ENCODE peak calls at places on chromosomes 1 and 21, in nine cellular contexts. Z is cardiac muscle cell, M is astrocyte of the cerebellum, T is adrenal gland, H is HFF-Myc, W is Calu3, F is GM20000, Y is thyroid gland, L is AG04449. C is an unnamed sample.

GRCh38 chr1:3668585-3669300 is 16.4 kb downstream of the TP73 start:
- DNase-seq in Y (peak; percentile 96), T (peak; percentile 93), W (peak; percentile 91), L (no peak), Z (peak; percentile 26), H (no peak), M (no peak), F (no peak), C (no peak)

GRCh38 chr1:154712166-154712838 is 104.3 kb upstream of the ADAR start:
- DNase-seq in M (no peak), Z (no peak), L (no peak), W (no peak), T (no peak), F (no peak), Y (no peak), H (no peak), C (no peak)

GRCh38 chr1:109191377-109191776 is 22.3 kb upstream of the SARS1 start:
- DNase-seq in L (no peak), Y (no peak), Z (no peak), M (no peak), T (no peak), F (no peak), W (peak; percentile 24), H (no peak), C (no peak)

GRCh38 chr1:119779869-119780356 is 11.2 kb upstream of the HMGCS2 start:
- DNase-seq in T (no peak), L (no peak), H (no peak), F (no peak), Z (peak; percentile 71), W (no peak), Y (peak; percentile 84), M (no peak), C (no peak)

GRCh38 chr21:36698160-36699025 is 522 bp upstream of the SIM2 start:
- DNase-seq in F (peak; percentile 45), T (no peak), Z (no peak), H (no peak), Y (no peak), M (no peak), L (no peak), W (peak; percentile 71), C (no peak)

GRCh38 chr1:230176871-230177411 is 109.9 kb downstream of the GALNT2 start:
- DNase-seq in L (no peak), M (no peak), Z (peak; percentile 88), Y (peak; percentile 25), T (peak; percentile 87), F (no peak), W (no peak), H (no peak), C (peak; percentile 58)

GRCh38 chr1:11692899-11693590 is 1.5 kb downstream of the DRAXIN start:
- DNase-seq in L (no peak), Z (peak; percentile 72), M (peak; percentile 77), H (peak; percentile 52), T (peak; percentile 79), W (peak; percentile 56), Y (no peak), F (no peak), C (peak; percentile 39)

GRCh38 chr1:240314845-240315746 is 223.4 kb downstream of the FMN2 start:
- DNase-seq in F (no peak), L (no peak), W (no peak), Z (no peak), Y (no peak), M (no peak), H (peak; percentile 22), T (no peak), C (no peak)

GRCh38 chr1:214452152-214452806 is 99.1 kb downstream of the PTPN14 start:
- DNase-seq in W (no peak), F (no peak), H (no peak), Y (no peak), L (no peak), T (no peak), Z (no peak), M (no peak), C (no peak)

GRCh38 chr21:38077504-38077903 is 161.2 kb upstream of the KCNJ6 start:
- DNase-seq in F (no peak), Z (no peak), Y (no peak), M (no peak), H (no peak), L (no peak), T (no peak), W (no peak), C (no peak)

GRCh38 chr1:206575165-206575893 is 36.9 kb downstream of the EIF2D start:
- DNase-seq in F (peak; percentile 40), M (peak; percentile 23), L (peak; percentile 29), W (no peak), T (peak; percentile 77), Y (peak; percentile 37), H (peak; percentile 80), Z (peak; percentile 98), C (peak; percentile 75)

GRCh38 chr21:33300701-33301631 is 23.8 kb upstream of the IFNAR1 start:
- DNase-seq in L (no peak), H (no peak), M (no peak), Z (peak; percentile 11), F (no peak), Y (no peak), W (no peak), T (peak; percentile 71), C (no peak)

GRCh38 chr1:25890249-25891034 is 14.9 kb upstream of the PAQR7 start:
- DNase-seq in W (peak; percentile 86), M (no peak), T (no peak), Z (no peak), H (no peak), L (no peak), F (no peak), Y (no peak), C (no peak)

GRCh38 chr1:205711105-205712048 is 31.1 kb upstream of the SLC45A3 start:
- DNase-seq in L (peak; percentile 31), Z (peak; percentile 89), T (peak; percentile 85), H (peak; percentile 73), W (peak; percentile 77), F (peak; percentile 73), Y (peak; percentile 51), M (peak; percentile 81), C (peak; percentile 55)

GRCh38 chr21:26964379-26964778 is 2.5 kb downstream of the ADAMTS5 start:
- DNase-seq in T (no peak), F (no peak), H (no peak), W (no peak), M (no peak), L (no peak), Y (peak; percentile 84), Z (peak; percentile 42), C (no peak)

GRCh38 chr1:150221552-150221951 is 14.4 kb downstream of the ANP32E start:
- DNase-seq in H (no peak), T (no peak), Y (no peak), F (no peak), L (no peak), W (peak; percentile 13), M (no peak), Z (peak; percentile 50), C (no peak)

GRCh38 chr1:200739499-200740290 is 1.0 kb downstream of the CAMSAP2 start:
- DNase-seq in W (peak; percentile 39), T (peak; percentile 78), F (peak; percentile 44), L (no peak), Z (peak; percentile 33), H (no peak), Y (peak; percentile 89), M (peak; percentile 6), C (no peak)

GRCh38 chr1:27876341-27877114 is 4.2 kb downstream of the THEMIS2 start:
- DNase-seq in F (no peak), Z (no peak), L (no peak), H (no peak), W (no peak), T (no peak), Y (no peak), M (no peak), C (no peak)

GRCh38 chr1:101995984-101996731 is 568 bp downstream of the OLFM3 start:
- DNase-seq in F (no peak), H (no peak), L (no peak), T (no peak), Z (no peak), M (no peak), Y (no peak), W (no peak), C (no peak)

GRCh38 chr1:107474877-107475612 is 334.2 kb downstream of the NTNG1 start:
- DNase-seq in Y (no peak), W (no peak), L (peak; percentile 12), H (no peak), T (no peak), M (no peak), Z (no peak), F (peak; percentile 36), C (no peak)

GRCh38 chr1:43831866-43832654 is 101.5 kb upstream of the ARTN start:
- DNase-seq in T (no peak), Z (no peak), H (no peak), Y (no peak), M (no peak), F (peak; percentile 49), W (no peak), L (no peak), C (no peak)

GRCh38 chr1:109626682-109627408 is 7.2 kb downstream of the AMPD2 start:
- DNase-seq in L (no peak), H (no peak), Z (no peak), W (no peak), F (no peak), M (no peak), Y (no peak), T (no peak), C (no peak)

GRCh38 chr1:209168204-209168603 is 415.3 kb upstream of the CAMK1G start:
- DNase-seq in M (peak; percentile 53), L (no peak), Z (peak; percentile 1), H (no peak), W (no peak), T (peak; percentile 72), Y (no peak), F (no peak), C (no peak)

GRCh38 chr1:98991127-98992003 is 13.3 kb downstream of the PLPPR5 start:
- DNase-seq in F (no peak), L (peak; percentile 79), Z (peak; percentile 73), H (peak; percentile 42), M (peak; percentile 92), W (peak; percentile 16), T (no peak), Y (no peak), C (no peak)
- TF ChIP-seq CTCF in F (peak; percentile 29), L (no peak), Z (peak; percentile 38), H (peak; percentile 49), M (peak; percentile 38), W (no peak), T (no peak), Y (no peak), C (peak; percentile 29)

GRCh38 chr1:22286491-22286890 is 143.6 kb upstream of the WNT4 start:
- DNase-seq in H (no peak), M (no peak), Z (no peak), L (no peak), F (no peak), T (peak; percentile 49), Y (no peak), W (no peak), C (no peak)
- TF ChIP-seq CTCF in H (no peak), M (no peak), Z (no peak), L (no peak), F (no peak), T (no peak), Y (no peak), W (no peak), C (no peak)

GRCh38 chr21:25862596-25862995 is 127.8 kb downstream of the GABPA start:
- DNase-seq in L (no peak), W (peak; percentile 3), F (peak; percentile 42), H (no peak), M (peak; percentile 19), Y (no peak), T (no peak), Z (peak; percentile 56), C (no peak)
- TF ChIP-seq CTCF in L (peak; percentile 49), W (peak; percentile 38), F (peak; percentile 63), H (peak; percentile 76), M (peak; percentile 94), Y (peak; percentile 51), T (peak; percentile 48), Z (peak; percentile 82), C (peak; percentile 96)

GRCh38 chr1:114122891-114123621 is 30.6 kb downstream of the SYT6 start:
- DNase-seq in L (no peak), H (peak; percentile 7), Z (peak; percentile 6), F (no peak), M (no peak), Y (no peak), T (no peak), W (peak; percentile 16), C (no peak)
- TF ChIP-seq CTCF in L (no peak), H (no peak), Z (no peak), F (no peak), M (no peak), Y (no peak), T (no peak), W (no peak), C (no peak)